ENCODE peak calls at places on chromosome 15, in seven cellular contexts. A is thyroid gland, F is heart right ventricle, O is spleen, X is astrocyte, E is GM10248, Q is neural crest cell. T is an unnamed sample.
A peak's percentile ranks its signal among the peaks of the same experiment; 100 is the strongest.

GRCh38 chr15:45121706-45122417 is 7.7 kb downstream of the DUOXA2 start:
- DNase-seq in A (peak; percentile 29), F (no peak), O (no peak), X (peak; percentile 87), E (no peak), Q (no peak), T (no peak)

GRCh38 chr15:98123834-98124233 is 163.3 kb downstream of the ARRDC4 start:
- DNase-seq in A (no peak), F (no peak), O (no peak), X (no peak), E (no peak), Q (no peak), T (no peak)

GRCh38 chr15:80309769-80310384 is 57.9 kb upstream of the CTXND1 start:
- DNase-seq in A (peak; percentile 22), F (no peak), O (no peak), X (no peak), E (no peak), Q (peak; percentile 25), T (no peak)

GRCh38 chr15:78635346-78635745 is 5.7 kb downstream of the CHRNB4 start:
- DNase-seq in A (no peak), F (no peak), O (no peak), X (no peak), E (no peak), Q (no peak), T (no peak)

GRCh38 chr15:40029979-40030893 is 8.7 kb downstream of the SRP14 start:
- DNase-seq in A (peak; percentile 29), F (no peak), O (no peak), X (no peak), E (no peak), Q (no peak), T (no peak)

GRCh38 chr15:63089260-63090043 is 32.2 kb upstream of the LACTB start:
- DNase-seq in A (peak; percentile 61), F (peak; percentile 57), O (no peak), X (peak; percentile 94), E (no peak), Q (no peak), T (no peak)

GRCh38 chr15:92958105-92958504 is 58.0 kb downstream of the CHD2 start:
- DNase-seq in A (no peak), F (no peak), O (no peak), X (peak; percentile 91), E (no peak), Q (no peak), T (no peak)

GRCh38 chr15:77546050-77546501 is 86.6 kb downstream of the LINGO1 start:
- DNase-seq in A (no peak), F (no peak), O (peak; percentile 55), X (peak; percentile 84), E (no peak), Q (no peak), T (no peak)

GRCh38 chr15:94395626-94396025 is 164.3 kb downstream of the MCTP2 start:
- DNase-seq in A (no peak), F (no peak), O (no peak), X (peak; percentile 12), E (no peak), Q (no peak), T (no peak)

GRCh38 chr15:69612112-69612511 is 159.5 kb downstream of the RPLP1 start:
- DNase-seq in A (no peak), F (no peak), O (no peak), X (no peak), E (no peak), Q (no peak), T (no peak)

GRCh38 chr15:87681054-87681453 is 575.5 kb downstream of the NTRK3 start:
- DNase-seq in A (no peak), F (no peak), O (no peak), X (no peak), E (no peak), Q (no peak), T (no peak)

DNA sequence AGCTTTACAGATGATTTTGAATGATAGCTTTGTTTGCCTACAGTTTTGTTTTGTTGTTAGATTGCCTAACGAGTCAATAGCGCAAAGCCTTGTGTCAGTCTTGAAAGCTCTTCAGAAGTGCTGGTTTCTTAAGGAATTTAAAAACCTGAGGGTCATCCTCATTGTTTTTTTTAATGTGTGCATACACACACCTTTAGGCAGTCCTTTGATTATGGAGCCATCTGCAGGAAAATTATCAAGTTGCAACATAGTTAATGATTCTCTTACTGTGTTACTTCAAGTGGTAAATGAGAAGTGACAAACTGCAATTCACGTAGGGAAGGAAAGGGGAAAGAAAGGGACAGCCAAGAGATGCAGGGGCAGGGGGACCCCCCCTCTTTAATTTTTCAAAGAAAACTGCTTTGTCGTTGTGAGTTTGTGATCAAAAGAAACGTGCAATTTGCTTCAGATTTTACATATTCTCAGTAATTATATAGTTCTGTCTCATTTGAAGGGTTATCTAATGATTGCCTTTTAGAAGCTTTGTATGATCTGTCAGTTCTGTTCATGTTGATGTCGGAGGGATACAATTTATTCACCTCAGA is 162.4 kb upstream of the CGNL1 start:
- DNase-seq in A (no peak), F (no peak), O (no peak), X (peak; percentile 51), E (peak; percentile 14), Q (no peak), T (no peak)
- TF ChIP-seq CTCF in A (no peak), F (peak; percentile 72), O (no peak), X (peak; percentile 48), E (peak; percentile 52), Q (no peak), T (no peak)

DNA sequence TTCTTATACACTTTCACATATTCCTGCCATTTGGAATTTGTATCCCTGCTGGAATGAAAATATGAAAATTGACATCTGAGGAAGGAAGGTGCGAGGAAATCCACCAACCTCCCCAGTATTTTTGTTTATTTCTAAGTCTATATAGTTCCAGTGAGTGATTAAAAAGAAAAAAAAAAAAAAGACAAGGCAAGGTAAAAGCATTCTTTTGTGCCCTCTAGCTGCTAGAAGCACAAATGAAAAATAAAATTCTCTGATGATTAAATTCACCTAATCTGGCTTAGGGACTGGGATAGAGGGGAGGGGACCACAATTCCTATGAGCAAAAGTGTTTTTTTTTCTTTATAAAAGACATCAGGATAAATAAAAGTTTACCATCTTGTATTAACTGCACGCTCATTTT is 370.9 kb downstream of the NR2F2 start:
- DNase-seq in A (no peak), F (no peak), O (no peak), X (no peak), E (no peak), Q (no peak), T (no peak)
- TF ChIP-seq CTCF in A (no peak), F (no peak), O (no peak), X (no peak), E (no peak), Q (no peak), T (no peak)

DNA sequence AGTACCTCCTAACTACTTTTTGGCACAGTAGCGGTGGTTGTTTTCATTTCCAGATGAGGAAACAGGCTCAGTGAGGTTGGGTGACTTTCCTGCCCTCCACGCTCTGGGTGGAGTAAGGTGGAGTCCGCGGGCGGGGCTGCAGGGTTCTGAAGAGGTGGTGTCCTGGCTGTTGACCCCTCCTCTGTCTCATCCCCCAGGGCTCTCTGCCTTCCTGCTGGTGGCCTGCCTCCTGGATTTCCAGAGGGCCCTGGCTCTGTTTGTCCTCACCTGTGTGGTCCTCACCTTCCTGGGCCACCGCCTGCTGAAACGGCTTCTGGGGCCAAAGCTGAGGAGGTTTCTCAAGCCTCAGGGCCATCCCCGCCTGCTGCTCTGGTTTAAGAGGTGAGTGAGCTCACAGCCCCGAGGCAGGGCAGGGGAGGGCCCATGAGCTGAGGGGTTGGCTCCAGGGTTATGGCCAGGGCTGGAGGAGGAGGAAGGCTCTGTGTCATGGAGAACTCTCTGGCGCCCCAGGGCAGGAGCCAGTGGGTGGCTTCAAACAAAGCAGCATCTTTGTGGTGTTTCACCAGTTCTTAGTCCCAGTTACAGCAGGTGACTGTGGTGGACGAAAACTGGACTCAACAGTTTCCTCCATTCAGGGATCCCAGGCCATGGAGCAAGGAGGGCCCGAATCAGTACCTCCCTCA is 10.4 kb downstream of the SLC28A1 start:
- DNase-seq in A (no peak), F (no peak), O (peak; percentile 54), X (no peak), E (no peak), Q (no peak), T (no peak)
- TF ChIP-seq CTCF in A (no peak), F (no peak), O (no peak), X (no peak), E (no peak), Q (no peak), T (no peak)

DNA sequence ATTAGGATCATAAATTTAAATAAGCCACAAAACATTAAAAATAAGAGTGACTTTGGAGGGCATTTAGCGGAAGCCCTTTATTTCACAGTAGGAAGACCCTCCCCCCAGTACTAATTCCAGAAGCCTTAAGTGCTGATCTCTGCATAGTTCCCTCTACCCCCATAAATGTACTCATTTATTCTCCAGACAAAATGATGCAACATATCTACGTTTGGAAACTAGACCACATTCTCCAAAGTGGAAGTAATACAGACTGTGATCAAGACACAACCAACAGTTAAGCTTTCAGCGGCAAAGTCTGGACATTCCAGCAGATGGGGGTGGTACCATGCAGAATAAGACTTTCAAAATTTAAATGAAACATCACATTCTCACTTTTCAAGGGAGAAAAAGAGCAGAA is 44.8 kb upstream of the RPS17 start:
- DNase-seq in A (no peak), F (no peak), O (no peak), X (peak; percentile 4), E (no peak), Q (no peak), T (no peak)
- TF ChIP-seq CTCF in A (no peak), F (no peak), O (no peak), X (no peak), E (no peak), Q (no peak), T (no peak)

DNA sequence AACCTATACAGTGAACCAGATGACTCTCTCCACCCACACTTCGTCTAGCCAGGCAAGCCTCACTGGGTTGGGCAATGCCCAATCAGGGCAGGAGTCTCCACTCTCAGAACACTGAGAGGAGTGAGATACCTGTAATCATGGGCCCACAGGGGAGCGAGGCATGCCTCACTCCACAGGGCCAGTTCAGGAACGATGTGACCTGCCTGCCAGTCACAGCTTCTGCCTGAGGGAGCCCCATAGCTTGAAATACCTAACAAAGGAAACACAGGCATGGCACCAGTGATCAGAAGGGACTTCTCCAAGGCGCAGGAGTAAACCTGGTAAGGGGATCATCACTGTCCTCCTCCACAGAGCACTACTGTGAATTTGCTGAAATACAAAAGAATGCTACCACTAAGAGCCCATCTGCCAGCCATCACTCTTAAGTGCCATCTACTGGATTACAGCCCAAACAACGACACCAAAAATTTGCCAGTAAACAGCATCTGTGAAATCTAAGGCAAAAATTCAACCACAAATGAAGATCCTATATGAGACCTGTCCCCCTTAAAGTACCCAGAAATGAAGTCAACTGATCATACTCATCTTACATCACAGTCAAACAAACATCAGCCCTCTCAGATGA is 689.9 kb upstream of the SEMA6D start:
- DNase-seq in A (no peak), F (no peak), O (no peak), X (no peak), E (no peak), Q (no peak), T (no peak)
- TF ChIP-seq CTCF in A (no peak), F (no peak), O (no peak), X (no peak), E (no peak), Q (peak; percentile 23), T (no peak)

GRCh38 chr15:99981223-99981647 is 248.0 kb upstream of the LYSMD4 start:
- DNase-seq in A (no peak), F (no peak), O (no peak), X (no peak), E (no peak), Q (no peak), T (no peak)
- TF ChIP-seq CTCF in A (no peak), F (peak; percentile 37), O (no peak), X (no peak), E (no peak), Q (peak; percentile 12), T (no peak)